ENCODE peak calls at places on chromosome 15, in ten cellular contexts. K is cardiac muscle cell, U is HFFc6, H is fibroblast of mammary gland, I is body of pancreas, E is ovary, R is type B pancreatic cell, L is mucosa of descending colon, D is psoas muscle, W is heart right ventricle. T is an unnamed sample.

GRCh38 chr15:59203572-59203971 is 3.1 kb upstream of the LDHAL6B start:
- DNase-seq in L (no peak), E (no peak), D (no peak), H (no peak), W (no peak), R (no peak), K (no peak), U (no peak), I (no peak), T (no peak)

GRCh38 chr15:29115093-29115991 is 154.3 kb downstream of the NSMCE3 start:
- DNase-seq in U (no peak), W (no peak), H (no peak), R (no peak), K (peak), L (no peak), D (no peak), E (peak), I (no peak), T (no peak)

GRCh38 chr15:52183562-52184173 is 7.5 kb downstream of the GNB5 start:
- DNase-seq in I (peak), D (no peak), E (peak), R (no peak), W (no peak), K (peak), U (peak), L (no peak), H (peak), T (no peak)

GRCh38 chr15:41850482-41851166 is 12.0 kb downstream of the PLA2G4B start:
- DNase-seq in W (no peak), L (no peak), K (no peak), U (no peak), I (no peak), D (no peak), H (no peak), E (no peak), R (no peak), T (no peak)

GRCh38 chr15:73992594-73992898 is 451 bp upstream of the STOML1 start:
- DNase-seq in W (no peak), E (no peak), K (no peak), D (no peak), U (no peak), H (no peak), L (no peak), R (no peak), I (no peak), T (no peak)

GRCh38 chr15:41340189-41340695 is 7.6 kb downstream of the NUSAP1 start:
- DNase-seq in H (no peak), L (no peak), W (no peak), U (no peak), E (no peak), I (no peak), R (no peak), D (no peak), K (no peak), T (no peak)

GRCh38 chr15:72220678-72221077 is 10.3 kb downstream of the PKM start:
- DNase-seq in L (no peak), I (no peak), D (no peak), U (no peak), W (no peak), E (no peak), H (no peak), K (no peak), R (no peak), T (no peak)

GRCh38 chr15:98580577-98580976 is 67.8 kb upstream of the IGF1R start:
- DNase-seq in E (no peak), H (no peak), K (peak), D (no peak), L (no peak), I (no peak), R (peak), U (no peak), W (no peak), T (no peak)

GRCh38 chr15:38169982-38170381 is 82.7 kb upstream of the SPRED1 start:
- DNase-seq in I (no peak), L (no peak), W (no peak), E (no peak), H (peak), U (peak), K (peak), R (no peak), D (no peak), T (no peak)

GRCh38 chr15:58494581-58494980 is 62.8 kb downstream of the LIPC start:
- DNase-seq in W (no peak), D (no peak), L (no peak), I (no peak), K (no peak), H (no peak), E (no peak), R (no peak), U (no peak), T (no peak)

GRCh38 chr15:63021031-63021430 is 21.5 kb upstream of the TPM1 start:
- DNase-seq in L (no peak), K (no peak), I (no peak), H (no peak), E (no peak), W (no peak), R (no peak), D (no peak), U (no peak), T (no peak)

GRCh38 chr15:63985221-63986184 is 60.8 kb downstream of the DAPK2 start:
- DNase-seq in K (no peak), D (peak), I (peak), H (no peak), U (no peak), L (peak), E (peak), W (peak), R (no peak), T (peak)

GRCh38 chr15:61840090-61840489 is 220.2 kb downstream of the VPS13C start:
- DNase-seq in E (no peak), R (no peak), K (no peak), U (no peak), H (no peak), W (no peak), L (no peak), D (no peak), I (no peak), T (no peak)

DNA sequence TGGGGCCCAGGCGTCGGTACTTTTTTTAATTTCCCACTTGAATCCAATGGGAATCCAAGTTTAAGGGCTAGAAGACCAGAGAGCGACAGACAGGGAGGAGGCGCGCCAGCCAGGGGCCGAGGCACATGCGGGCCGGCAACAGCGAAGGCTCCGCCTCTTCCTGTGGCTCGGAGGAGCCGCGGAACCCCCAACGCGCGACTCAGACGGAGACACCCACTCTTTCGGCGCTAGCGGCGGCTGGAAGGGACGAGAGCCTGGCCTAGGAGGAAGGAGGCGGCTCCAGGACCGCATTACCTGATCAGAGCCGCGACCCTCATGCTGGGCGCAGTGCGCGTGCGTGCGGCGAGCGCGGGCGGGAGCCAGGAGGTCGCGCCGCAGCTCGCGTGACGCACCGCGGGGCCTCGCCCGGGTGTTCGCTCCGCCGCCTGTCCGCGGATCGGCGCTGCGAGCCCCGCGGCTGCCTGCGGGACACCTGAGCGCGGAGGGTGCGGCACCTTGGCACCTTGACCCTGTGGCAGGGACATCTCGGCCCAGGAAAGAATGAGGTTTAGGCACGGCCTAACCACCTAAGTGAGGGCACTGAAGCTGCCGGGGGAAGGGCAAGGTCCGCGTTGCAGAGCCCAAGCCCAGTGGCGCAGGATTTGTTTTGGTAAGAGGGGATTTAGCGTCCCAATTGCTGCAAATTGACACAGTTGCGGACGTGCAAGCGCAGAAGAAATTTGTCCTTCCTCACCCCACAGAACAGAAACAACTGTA is at the start of gene DPH6:
- DNase-seq in U (peak), L (peak), W (peak), D (peak), E (peak), K (peak), H (peak), I (peak), R (peak), T (peak)
- TF ChIP-seq CTCF in U (peak), L (no peak), W (no peak), D (no peak), E (no peak), K (no peak), H (no peak), I (peak), R (peak), T (no peak)

DNA sequence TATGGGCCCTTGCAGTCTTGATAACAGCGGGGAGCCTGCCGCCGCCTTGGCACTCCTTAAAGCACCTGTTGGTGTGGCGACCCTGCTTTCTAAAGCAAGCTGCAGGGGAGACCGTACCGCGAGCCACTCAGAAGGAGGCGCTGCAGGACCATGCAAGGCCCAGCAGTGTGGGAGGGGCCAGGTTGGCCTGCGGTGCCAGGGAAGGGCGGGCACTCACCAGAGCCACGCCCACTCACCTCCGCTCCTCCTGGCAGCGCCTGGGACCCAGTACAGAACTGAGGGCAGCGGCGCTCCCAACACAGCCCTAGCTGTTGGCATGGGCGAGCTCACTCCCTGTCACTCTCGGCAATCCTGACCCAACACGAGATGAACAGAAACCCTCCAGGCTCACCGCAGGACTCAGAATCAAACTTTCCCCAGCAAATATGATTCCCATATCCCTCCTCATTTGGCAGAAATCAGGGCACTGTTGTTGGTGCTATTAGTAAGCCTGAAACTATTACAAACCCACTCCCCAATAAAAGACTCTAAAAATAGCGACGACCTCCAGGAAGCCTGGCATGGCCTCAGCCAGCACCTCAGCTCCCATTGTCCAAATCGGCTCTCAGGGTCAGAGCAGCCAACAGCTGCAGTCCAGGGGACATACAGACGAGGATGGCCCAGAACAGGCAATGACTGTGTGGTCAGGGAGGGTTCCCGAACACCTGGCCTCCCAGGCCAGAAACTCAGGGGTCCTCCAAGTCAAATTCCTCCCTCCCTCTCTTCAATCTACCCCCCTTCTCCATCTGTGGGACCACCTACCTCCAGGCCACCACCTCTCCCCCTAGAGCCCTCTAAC is 77.2 kb downstream of the TBC1D2B start:
- DNase-seq in K (peak), D (peak), W (peak), H (peak), U (peak), R (no peak), I (peak), L (peak), E (peak), T (no peak)
- TF ChIP-seq CTCF in K (peak), D (peak), W (peak), H (peak), U (peak), R (peak), I (peak), L (peak), E (no peak), T (peak)

GRCh38 chr15:49844390-49844789 is 223.5 kb downstream of the DTWD1 start:
- DNase-seq in E (no peak), I (no peak), H (no peak), U (no peak), W (no peak), L (no peak), K (no peak), R (no peak), D (no peak), T (no peak)
- TF ChIP-seq CTCF in E (no peak), I (no peak), H (no peak), U (no peak), W (no peak), L (no peak), K (no peak), R (no peak), D (no peak), T (no peak)

GRCh38 chr15:45197512-45197911 is 9.7 kb upstream of the SHF start:
- DNase-seq in L (no peak), U (no peak), H (no peak), I (no peak), R (no peak), W (no peak), D (no peak), K (no peak), E (no peak), T (no peak)

GRCh38 chr15:45200799-45201556 is 13.2 kb upstream of the SHF start:
- DNase-seq in I (peak), R (peak), D (peak), K (peak), W (peak), U (peak), H (peak), L (peak), E (peak), T (peak)

GRCh38 chr15:45200001-45200798 is 12.4 kb upstream of the SHF start:
- DNase-seq in U (peak), E (peak), D (peak), R (peak), L (peak), H (peak), I (peak), W (peak), K (peak), T (peak)

GRCh38 chr15:45198337-45199135 is 10.8 kb upstream of the SHF start:
- DNase-seq in R (peak), W (peak), L (peak), D (peak), I (peak), H (peak), U (peak), K (peak), E (peak), T (peak)

GRCh38 chr15:45199136-45199810 is 11.5 kb upstream of the SHF start:
- DNase-seq in R (no peak), H (no peak), K (no peak), E (peak), W (no peak), L (peak), D (no peak), U (no peak), I (peak), T (no peak)
- TF ChIP-seq CTCF in R (peak), H (no peak), K (no peak), E (no peak), W (no peak), L (no peak), D (no peak), U (peak), I (no peak), T (no peak)

DNA sequence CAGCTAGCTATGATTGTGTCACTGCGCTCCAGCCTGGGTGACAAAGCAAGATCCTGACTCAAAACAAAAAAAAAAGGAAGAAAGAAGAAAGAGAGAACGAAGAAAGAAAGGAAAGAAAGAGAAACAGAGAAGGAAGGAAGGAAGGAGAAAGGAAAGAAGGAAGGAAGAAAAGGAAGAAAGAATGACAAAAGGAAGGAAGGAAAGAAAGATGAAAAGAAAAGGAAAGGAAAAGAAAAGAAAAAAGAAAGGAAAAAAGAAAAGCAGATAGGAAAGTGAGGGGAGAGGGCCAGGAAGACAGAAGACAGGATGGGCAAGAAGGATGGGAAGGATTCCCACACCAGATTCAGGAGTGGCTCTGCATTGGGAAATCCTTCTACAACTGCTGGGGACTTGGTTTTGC is 44.9 kb downstream of the GOLGA6L2 start:
- DNase-seq in K (no peak), D (no peak), H (no peak), I (no peak), U (no peak), E (no peak), L (no peak), W (no peak), R (no peak), T (no peak)
- TF ChIP-seq CTCF in K (no peak), D (no peak), H (no peak), I (no peak), U (no peak), E (no peak), L (no peak), W (no peak), R (no peak), T (no peak)

DNA sequence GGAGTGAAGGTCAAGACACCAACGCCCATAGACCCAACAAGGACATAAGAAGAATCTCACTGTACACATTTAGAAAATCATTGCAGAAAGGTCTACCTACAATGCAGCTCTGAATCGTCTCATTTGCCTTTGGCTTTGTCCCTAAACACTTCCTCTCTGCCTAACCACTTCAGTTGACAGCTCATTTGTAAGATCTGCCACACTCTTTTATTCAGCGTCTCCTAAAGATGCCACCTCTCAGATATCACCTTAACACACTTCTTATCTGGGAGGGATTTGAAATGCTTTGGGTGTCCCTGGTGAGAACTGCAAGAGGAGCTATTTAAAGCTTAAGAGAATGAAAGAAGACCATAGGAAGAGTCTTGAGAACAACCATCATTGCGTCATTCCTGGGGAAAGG is 38.7 kb downstream of the RAB27A start:
- DNase-seq in L (no peak), E (no peak), K (no peak), W (no peak), R (no peak), D (no peak), I (no peak), U (no peak), H (no peak), T (no peak)
- TF ChIP-seq CTCF in L (no peak), E (no peak), K (no peak), W (no peak), R (no peak), D (no peak), I (no peak), U (no peak), H (no peak), T (no peak)

DNA sequence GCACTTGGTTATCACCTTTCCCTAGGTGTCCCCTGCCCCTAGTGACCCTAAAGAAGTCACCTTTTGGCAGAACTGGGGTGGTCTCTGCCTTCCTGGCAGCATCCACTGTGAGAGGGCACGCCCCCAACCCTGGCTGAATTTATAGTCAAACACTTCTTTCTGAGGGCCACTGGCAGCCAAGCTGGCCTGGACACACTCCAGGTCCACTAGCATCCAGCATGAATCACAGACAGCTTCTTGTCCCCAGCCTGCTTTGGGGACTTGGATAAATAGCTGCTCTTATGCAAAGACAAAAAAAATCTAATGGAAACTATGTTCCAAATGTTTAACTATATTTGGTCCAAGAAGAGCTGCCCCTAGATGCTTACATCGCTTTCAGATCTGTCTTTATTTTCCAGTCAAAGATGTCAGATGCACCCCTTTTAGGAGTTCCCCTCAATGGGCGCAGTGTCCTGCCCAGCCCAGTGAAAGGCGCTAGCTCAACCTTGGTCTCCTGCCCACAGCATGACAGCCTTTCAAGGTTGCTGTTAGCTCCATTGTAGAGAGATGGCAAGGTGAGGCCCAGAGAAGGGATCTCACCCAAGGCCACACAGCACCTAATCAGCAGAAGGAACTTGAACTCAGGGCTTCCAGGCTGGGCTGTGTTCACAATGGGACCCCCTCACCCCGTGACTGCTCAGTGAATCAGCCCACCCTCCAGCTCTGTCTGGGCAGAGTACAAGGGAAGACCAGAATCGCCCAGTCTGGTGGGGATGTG is 7.0 kb downstream of the RASL12 start:
- DNase-seq in K (no peak), U (no peak), W (no peak), H (no peak), L (no peak), D (no peak), R (no peak), E (no peak), I (no peak), T (peak)
- TF ChIP-seq CTCF in K (no peak), U (no peak), W (no peak), H (no peak), L (no peak), D (no peak), R (no peak), E (no peak), I (no peak), T (no peak)

DNA sequence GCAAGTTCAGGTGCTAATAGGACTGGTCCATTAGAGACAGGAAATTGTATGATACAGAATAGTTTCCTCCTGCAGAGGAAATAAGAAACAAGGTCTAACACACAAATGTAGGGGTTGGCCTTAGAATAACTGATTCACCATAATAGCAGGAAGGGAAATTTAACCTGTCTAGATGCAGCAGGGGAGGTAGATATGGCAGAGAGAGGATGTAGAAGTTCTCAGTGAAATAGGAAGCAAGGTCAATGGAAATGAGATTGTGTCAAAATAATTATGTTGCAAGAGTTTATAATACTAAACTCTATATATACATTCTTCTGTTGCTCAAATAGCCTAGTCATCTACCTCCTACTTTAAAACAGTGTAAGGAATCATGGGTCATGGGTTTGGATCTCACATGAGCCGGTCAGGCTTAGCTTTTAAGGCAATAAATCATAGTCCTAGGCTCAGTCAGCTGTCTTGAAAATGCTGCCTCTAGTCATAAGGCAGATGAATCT is 17.0 kb downstream of the BCL2A1 start:
- DNase-seq in U (no peak), H (peak), L (no peak), K (no peak), W (no peak), I (no peak), D (no peak), E (no peak), R (no peak), T (no peak)
- TF ChIP-seq CTCF in U (no peak), H (no peak), L (no peak), K (no peak), W (no peak), I (no peak), D (no peak), E (no peak), R (no peak), T (no peak)

T was measured in right atrium auricular region.